ENCODE peak calls at places on chromosomes 4 and X, in seven cellular contexts. C, S, E, Y, V, Z and W are unnamed samples.

GRCh38 chrX:30735839-30736238 is 82.6 kb downstream of the GK start:
- DNase-seq in C (peak; percentile 8), S (peak; percentile 71), E (peak; percentile 54), Y (peak; percentile 70), V (peak; percentile 70), Z (no peak), W (peak; percentile 50)

GRCh38 chr4:184273166-184274147 is 55.8 kb upstream of the ENPP6 start:
- DNase-seq in C (no peak), S (no peak), E (no peak), Y (no peak), V (peak; percentile 86), Z (peak; percentile 62), W (no peak)

GRCh38 chr4:154660052-154660451 is 47.6 kb upstream of the FGG start:
- DNase-seq in C (no peak), S (no peak), E (no peak), Y (no peak), V (no peak), Z (no peak), W (no peak)

GRCh38 chr4:8762356-8762755 is 109.3 kb downstream of the HMX1 start:
- DNase-seq in C (no peak), S (no peak), E (no peak), Y (no peak), V (no peak), Z (no peak), W (no peak)

GRCh38 chr4:142557220-142557801 is 288.8 kb downstream of the INPP4B start:
- DNase-seq in C (no peak), S (no peak), E (no peak), Y (no peak), V (no peak), Z (no peak), W (no peak)

GRCh38 chr4:89753601-89754066 is 83.3 kb downstream of the SNCA start:
- DNase-seq in C (no peak), S (no peak), E (peak; percentile 97), Y (no peak), V (no peak), Z (no peak), W (peak; percentile 99)

GRCh38 chrX:72270316-72270866 is 6.7 kb downstream of the RPS4X start:
- DNase-seq in C (no peak), S (no peak), E (no peak), Y (no peak), V (no peak), Z (peak; percentile 46), W (no peak)

GRCh38 chrX:77451041-77451440 is 3.9 kb downstream of the FGF16 start:
- DNase-seq in C (no peak), S (no peak), E (peak; percentile 70), Y (no peak), V (peak; percentile 6), Z (no peak), W (peak; percentile 76)

GRCh38 chr4:152097371-152097770 is 336.6 kb upstream of the GATB start:
- DNase-seq in C (no peak), S (no peak), E (no peak), Y (no peak), V (no peak), Z (no peak), W (no peak)

GRCh38 chr4:190020790-190021717 is 6.0 kb downstream of the FRG2 start:
- DNase-seq in C (no peak), S (peak; percentile 37), E (peak; percentile 18), Y (peak; percentile 42), V (no peak), Z (peak; percentile 83), W (peak; percentile 42)

GRCh38 chrX:131081772-131082755 is 23.9 kb downstream of the ARHGAP36 start:
- DNase-seq in C (no peak), S (no peak), E (no peak), Y (no peak), V (no peak), Z (no peak), W (no peak)

GRCh38 chrX:30607155-30607554 is 29.6 kb upstream of the TASL start:
- DNase-seq in C (no peak), S (no peak), E (no peak), Y (no peak), V (no peak), Z (no peak), W (peak; percentile 88)

GRCh38 chrX:1946974-1947373 is 332.1 kb downstream of the ASMT start:
- DNase-seq in C (no peak), S (no peak), E (no peak), Y (no peak), V (no peak), Z (no peak), W (no peak)

GRCh38 chr4:62196338-62196737 is 996.2 kb downstream of the ADGRL3 start:
- DNase-seq in C (no peak), S (no peak), E (no peak), Y (no peak), V (no peak), Z (no peak), W (no peak)

GRCh38 chr4:67909910-67910905 is 26.4 kb upstream of the TMPRSS11D start:
- DNase-seq in C (no peak), S (no peak), E (peak; percentile 32), Y (no peak), V (peak; percentile 32), Z (no peak), W (peak; percentile 47)

GRCh38 chr4:10143171-10143570 is 26.6 kb upstream of the WDR1 start:
- DNase-seq in C (no peak), S (no peak), E (no peak), Y (no peak), V (no peak), Z (no peak), W (no peak)

GRCh38 chr4:70818921-70819320 is 20.8 kb downstream of the GRSF1 start:
- DNase-seq in C (no peak), S (no peak), E (no peak), Y (no peak), V (no peak), Z (no peak), W (no peak)

GRCh38 chr4:125317526-125317880 is 2.7 kb downstream of the FAT4 start:
- DNase-seq in C (no peak), S (no peak), E (peak; percentile 59), Y (no peak), V (no peak), Z (no peak), W (peak; percentile 24)

GRCh38 chr4:185839204-185839712 is 27.3 kb upstream of the SORBS2 start:
- DNase-seq in C (no peak), S (no peak), E (peak; percentile 98), Y (no peak), V (peak; percentile 9), Z (peak; percentile 89), W (peak; percentile 95)

GRCh38 chrX:30283456-30284200 is 25.6 kb downstream of the NR0B1 start:
- DNase-seq in C (no peak), S (no peak), E (peak; percentile 87), Y (no peak), V (no peak), Z (no peak), W (peak; percentile 94)

GRCh38 chr4:4200624-4201023 is 26.1 kb downstream of the OTOP1 start:
- DNase-seq in C (no peak), S (no peak), E (no peak), Y (no peak), V (no peak), Z (no peak), W (no peak)

GRCh38 chr4:7698586-7698985 is 241.1 kb downstream of the AFAP1 start:
- DNase-seq in C (no peak), S (no peak), E (no peak), Y (no peak), V (no peak), Z (no peak), W (no peak)

GRCh38 chr4:158496030-158496741 is 25.5 kb upstream of the RXFP1 start:
- DNase-seq in C (no peak), S (peak; percentile 14), E (peak; percentile 48), Y (peak; percentile 62), V (peak; percentile 34), Z (no peak), W (peak; percentile 40)

GRCh38 chr4:6727943-6728250 is 11.9 kb downstream of the BLOC1S4 start:
- DNase-seq in C (no peak), S (no peak), E (no peak), Y (no peak), V (no peak), Z (no peak), W (no peak)